ENCODE peak calls at places on chromosomes 6 and 20, in eight cellular contexts. E, S, Y, J, L, P, U and Q are unnamed samples.

GRCh38 chr6:150753404-150754184 is 111.9 kb upstream of the MTHFD1L start:
- DNase-seq in Y (peak; percentile 67), J (no peak), S (no peak), L (no peak), P (no peak), E (no peak), U (peak; percentile 42), Q (no peak)

GRCh38 chr20:58268421-58268821 is 40.0 kb upstream of the ANKRD60 start:
- DNase-seq in J (no peak), U (no peak), Y (no peak), E (no peak), L (no peak), P (no peak), S (no peak), Q (no peak)

GRCh38 chr6:48111143-48111506 is at the start of gene PTCHD4:
- DNase-seq in J (no peak), E (peak; percentile 40), Y (peak; percentile 89), U (no peak), L (no peak), S (no peak), P (no peak), Q (no peak)

GRCh38 chr6:112983741-112984221 is 636.7 kb downstream of the RFPL4B start:
- DNase-seq in Y (no peak), J (no peak), S (no peak), P (no peak), E (peak; percentile 2), U (no peak), L (no peak), Q (no peak)

GRCh38 chr20:13821876-13822275 is 37.0 kb downstream of the NDUFAF5 start:
- DNase-seq in E (no peak), U (no peak), Y (no peak), J (no peak), P (no peak), S (no peak), L (no peak), Q (no peak)

GRCh38 chr6:32070814-32071466 is 32.7 kb downstream of the CYP21A2 start:
- DNase-seq in U (no peak), L (peak; percentile 92), E (no peak), S (no peak), J (no peak), Y (no peak), P (no peak), Q (no peak)

GRCh38 chr6:107059606-107060005 is 31.6 kb downstream of the MTRES1 start:
- DNase-seq in J (no peak), P (no peak), Y (peak; percentile 72), E (no peak), U (no peak), L (no peak), S (no peak), Q (no peak)

GRCh38 chr6:157266274-157267101 is 56.8 kb downstream of the TMEM242 start:
- DNase-seq in Y (no peak), E (no peak), J (no peak), U (no peak), S (no peak), P (no peak), L (peak; percentile 67), Q (no peak)

GRCh38 chr20:47330071-47330470 is 26.4 kb downstream of the ZMYND8 start:
- DNase-seq in P (no peak), L (no peak), E (no peak), J (no peak), Y (no peak), S (no peak), U (no peak), Q (no peak)

GRCh38 chr6:142300758-142301251 is 1.0 kb upstream of the ADGRG6 start:
- DNase-seq in J (no peak), L (no peak), E (no peak), S (no peak), Y (peak; percentile 69), P (no peak), U (no peak), Q (no peak)

GRCh38 chr6:88378639-88379038 is 212.5 kb upstream of the CNR1 start:
- DNase-seq in U (no peak), P (no peak), J (no peak), E (no peak), S (no peak), L (no peak), Y (no peak), Q (no peak)

GRCh38 chr6:71011861-71012260 is 55.0 kb upstream of the B3GAT2 start:
- DNase-seq in Y (no peak), J (no peak), L (no peak), E (no peak), U (no peak), S (no peak), P (no peak), Q (no peak)

GRCh38 chr20:19975436-19975799 is 41.7 kb upstream of the NAA20 start:
- DNase-seq in S (no peak), P (no peak), U (no peak), E (no peak), Y (no peak), L (no peak), J (no peak), Q (no peak)

GRCh38 chr6:83193747-83194582 is 808 bp downstream of the RWDD2A start:
- DNase-seq in P (peak; percentile 42), U (peak; percentile 4), Y (peak; percentile 89), J (no peak), S (peak; percentile 2), L (peak; percentile 84), E (no peak), Q (no peak)

GRCh38 chr20:40811004-40811403 is 122.0 kb upstream of the MAFB start:
- DNase-seq in Y (no peak), E (no peak), J (no peak), P (no peak), U (no peak), L (no peak), S (no peak), Q (no peak)

GRCh38 chr6:53335224-53335994 is 13.3 kb downstream of the ELOVL5 start:
- DNase-seq in S (peak; percentile 61), L (no peak), U (no peak), E (no peak), J (peak; percentile 68), Y (no peak), P (no peak), Q (peak; percentile 74)

GRCh38 chr6:157774153-157775135 is 48.6 kb upstream of the SNX9 start:
- DNase-seq in J (no peak), S (no peak), U (no peak), Y (no peak), P (no peak), E (no peak), L (no peak), Q (no peak)

GRCh38 chr20:63521602-63522001 is 1.0 kb downstream of the PPDPF start:
- DNase-seq in Y (peak; percentile 66), J (no peak), U (no peak), L (peak; percentile 79), E (no peak), S (no peak), P (no peak), Q (no peak)

GRCh38 chr20:49287555-49288249 is 9.8 kb upstream of the ZNFX1 start:
- DNase-seq in S (no peak), L (no peak), E (no peak), Y (no peak), P (no peak), U (no peak), J (no peak), Q (no peak)

GRCh38 chr6:30447237-30447636 is 42.1 kb upstream of the HLA-E start:
- DNase-seq in J (no peak), L (no peak), U (no peak), E (no peak), S (no peak), P (no peak), Y (peak; percentile 87), Q (no peak)

GRCh38 chr6:71294121-71294523 is 5.5 kb downstream of the OGFRL1 start:
- DNase-seq in E (peak; percentile 7), J (no peak), P (no peak), Y (peak; percentile 65), S (no peak), L (no peak), U (no peak), Q (no peak)

GRCh38 chr6:142698751-142699150 is 246.2 kb downstream of the HIVEP2 start:
- DNase-seq in E (no peak), J (no peak), L (no peak), Y (no peak), P (no peak), U (no peak), S (no peak), Q (no peak)